ENCODE peak calls at places on chromosomes 13 and 19, in four cellular contexts. W is H1, M is H9, Y is neuronal stem cell. O is an unnamed sample.

GRCh38 chr19:58544591-58545285 is 874 bp downstream of the TRIM28 start:
- DNase-seq in W (no peak), M (peak; percentile 28), Y (peak; percentile 73), O (peak; percentile 47)

GRCh38 chr19:38319421-38320258 is at the start of gene KCNK6:
- DNase-seq in W (peak; percentile 87), M (peak; percentile 78), Y (no peak), O (no peak)

GRCh38 chr19:55473201-55473600 is 3.2 kb upstream of the ZNF628 start:
- DNase-seq in W (no peak), M (no peak), Y (no peak), O (no peak)

GRCh38 chr13:76331948-76332712 is 554.1 kb downstream of the KCTD12 start:
- DNase-seq in W (no peak), M (no peak), Y (no peak), O (peak; percentile 56)

GRCh38 chr13:44333950-44334675 is 39.5 kb upstream of the SERP2 start:
- DNase-seq in W (no peak), M (no peak), Y (no peak), O (no peak)

GRCh38 chr13:92136449-92137180 is 738.2 kb downstream of the GPC5 start:
- DNase-seq in W (no peak), M (no peak), Y (no peak), O (no peak)

GRCh38 chr13:75752848-75753247 is 116.7 kb downstream of the LMO7 start:
- DNase-seq in W (no peak), M (no peak), Y (no peak), O (no peak)

GRCh38 chr19:11422163-11423068 is 3.3 kb upstream of the RGL3 start:
- DNase-seq in W (peak; percentile 99), M (peak; percentile 99), Y (peak; percentile 17), O (no peak)

GRCh38 chr13:98490866-98491265 is 86.0 kb downstream of the STK24 start:
- DNase-seq in W (no peak), M (no peak), Y (no peak), O (no peak)

GRCh38 chr19:4738734-4739133 is 15.1 kb upstream of the DPP9 start:
- DNase-seq in W (no peak), M (no peak), Y (no peak), O (no peak)

GRCh38 chr13:33231339-33231738 is 54.2 kb downstream of the STARD13 start:
- DNase-seq in W (no peak), M (no peak), Y (no peak), O (no peak)

GRCh38 chr13:79589605-79590511 is 108.9 kb downstream of the NDFIP2 start:
- DNase-seq in W (no peak), M (no peak), Y (no peak), O (no peak)

GRCh38 chr13:99689955-99690354 is 188.7 kb downstream of the TM9SF2 start:
- DNase-seq in W (no peak), M (peak; percentile 61), Y (no peak), O (no peak)

GRCh38 chr19:48739400-48739825 is 997 bp downstream of the RASIP1 start:
- DNase-seq in W (no peak), M (no peak), Y (no peak), O (no peak)

GRCh38 chr19:48711106-48711662 is 8.3 kb downstream of the MAMSTR start:
- DNase-seq in W (no peak), M (no peak), Y (no peak), O (no peak)

GRCh38 chr13:102597029-102598015 is 536 bp downstream of the TPP2 start:
- DNase-seq in W (no peak), M (no peak), Y (peak; percentile 9), O (peak; percentile 52)

GRCh38 chr19:4301590-4302237 is 475 bp downstream of the TMIGD2 start:
- DNase-seq in W (no peak), M (no peak), Y (no peak), O (no peak)

GRCh38 chr13:47798906-47799305 is 202.2 kb downstream of the SUCLA2 start:
- DNase-seq in W (no peak), M (no peak), Y (no peak), O (peak; percentile 21)

GRCh38 chr13:107301724-107302374 is 733.9 kb upstream of the ARGLU1 start:
- DNase-seq in W (no peak), M (peak; percentile 29), Y (peak; percentile 20), O (no peak)

GRCh38 chr19:14119644-14120496 is 2.3 kb upstream of the PRKACA start:
- DNase-seq in W (no peak), M (no peak), Y (no peak), O (no peak)

GRCh38 chr19:9054768-9055167 is 32.1 kb upstream of the OR1M1 start:
- DNase-seq in W (peak; percentile 54), M (peak; percentile 56), Y (peak; percentile 11), O (no peak)

GRCh38 chr19:18610556-18611326 is 1.9 kb upstream of the TMEM59L start:
- DNase-seq in W (peak; percentile 66), M (peak; percentile 68), Y (no peak), O (no peak)
- H3K23ac ChIP-seq in W (no peak overlapping the region), M (no peak overlapping the region), Y (no peak overlapping the region), O (no peak overlapping the region)

DNA sequence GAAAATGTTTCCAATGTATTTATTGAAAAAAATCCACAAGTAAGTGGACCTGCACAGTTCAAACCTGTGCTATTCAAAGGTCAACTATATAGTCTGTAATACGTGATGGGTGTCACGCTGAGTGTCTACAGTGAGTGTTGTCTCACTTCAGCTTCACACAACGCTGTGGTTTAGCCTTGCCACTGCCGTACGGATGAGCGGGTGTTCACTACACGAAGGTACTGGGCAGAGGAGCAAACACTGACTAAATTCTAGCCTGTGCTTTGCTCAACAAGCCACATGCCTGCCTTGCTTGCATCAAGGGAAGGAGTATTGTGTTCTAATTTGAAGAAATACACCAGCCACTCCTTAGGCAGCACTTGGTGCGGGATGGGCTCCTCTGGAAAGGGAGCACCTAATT is 3.4 kb upstream of the FFAR3 start:
- DNase-seq in W (no peak), M (no peak), Y (no peak), O (no peak)
- H3K23ac ChIP-seq in W (no peak overlapping the region), M (no peak overlapping the region), Y (no peak overlapping the region), O (no peak overlapping the region)

DNA sequence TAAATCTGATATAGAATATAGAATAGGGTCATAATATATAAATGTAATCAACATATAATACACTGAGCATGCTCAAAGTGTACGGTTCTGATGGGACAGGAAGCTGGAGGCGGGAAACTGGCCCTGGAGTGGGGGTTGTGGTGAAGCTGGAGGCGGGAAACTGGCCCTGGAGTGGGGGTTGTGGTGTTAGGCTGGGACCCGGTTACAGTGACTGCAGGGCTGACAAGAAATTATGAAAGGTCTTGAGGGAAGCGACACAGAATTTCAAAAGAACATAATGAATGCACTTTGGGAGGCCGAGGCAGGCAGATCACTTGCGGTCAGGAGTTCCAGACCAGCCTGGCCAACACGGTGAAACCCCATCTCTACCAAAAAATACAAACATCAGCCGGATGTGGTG is 61.6 kb downstream of the GADD45B start:
- DNase-seq in W (no peak), M (no peak), Y (no peak), O (no peak)
- H3K23ac ChIP-seq in W (no peak overlapping the region), M (no peak overlapping the region), Y (no peak overlapping the region), O (no peak overlapping the region)

GRCh38 chr19:39701291-39701690 is 3.0 kb upstream of the LGALS14 start:
- DNase-seq in W (no peak), M (no peak), Y (no peak), O (no peak)

GRCh38 chr19:39705578-39706188 is 1.4 kb downstream of the LGALS14 start:
- DNase-seq in W (no peak), M (no peak), Y (no peak), O (no peak)

GRCh38 chr19:39709026-39709872 is 5.0 kb downstream of the LGALS14 start:
- DNase-seq in W (no peak), M (no peak), Y (no peak), O (no peak)

GRCh38 chr19:39708594-39708993 is 4.3 kb downstream of the LGALS14 start:
- DNase-seq in W (no peak), M (no peak), Y (no peak), O (no peak)

DNA sequence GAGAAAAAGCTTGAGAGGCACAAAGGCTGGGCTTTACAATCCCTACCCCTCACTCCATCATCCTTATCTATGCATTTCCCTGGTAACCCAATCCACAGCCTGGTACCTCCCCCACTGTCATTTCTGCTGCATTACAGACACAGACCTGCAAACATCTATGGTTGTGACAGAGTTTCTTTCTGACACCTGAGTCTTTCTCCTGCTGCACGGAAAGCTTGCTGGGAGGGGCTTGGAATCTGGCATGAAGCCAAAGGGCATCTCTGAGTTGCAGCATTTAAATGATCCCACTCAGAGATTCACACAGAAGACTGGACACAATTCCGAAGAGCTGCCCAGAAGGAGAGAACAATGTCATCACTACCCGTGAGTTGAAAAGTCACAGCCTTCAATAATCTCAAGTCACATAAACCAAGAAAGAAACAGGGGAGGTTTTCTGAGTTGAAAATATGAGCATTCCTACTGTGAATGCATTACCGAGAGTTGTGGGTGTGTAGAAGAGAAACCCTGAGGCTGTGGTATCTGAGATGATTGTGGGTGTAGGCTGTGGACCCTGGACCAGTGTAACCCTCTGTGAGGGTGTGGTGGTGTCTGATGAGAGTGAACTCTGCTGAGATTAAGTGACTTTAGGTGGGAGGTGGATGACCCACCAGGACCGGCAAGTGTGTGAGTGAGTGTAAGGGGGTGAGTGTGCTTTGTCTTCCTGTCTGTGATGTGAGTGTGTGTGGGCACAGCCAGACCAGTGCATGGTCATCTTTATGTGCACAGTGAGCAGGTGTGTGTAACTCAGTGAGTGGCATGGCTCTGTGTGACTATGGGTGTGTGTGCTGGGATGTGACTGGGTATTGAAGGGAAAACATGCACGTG is at the start of gene LGALS14:
- DNase-seq in W (no peak), M (no peak), Y (no peak), O (no peak)
- H3K23ac ChIP-seq in W (no peak within 1 kb of the TSS), M (no peak within 1 kb of the TSS), Y (no peak within 1 kb of the TSS), O (no peak within 1 kb of the TSS)

GRCh38 chr19:19966862-19967261 is 66.1 kb downstream of the ZNF93 start:
- DNase-seq in W (no peak), M (no peak), Y (no peak), O (no peak)

DNA sequence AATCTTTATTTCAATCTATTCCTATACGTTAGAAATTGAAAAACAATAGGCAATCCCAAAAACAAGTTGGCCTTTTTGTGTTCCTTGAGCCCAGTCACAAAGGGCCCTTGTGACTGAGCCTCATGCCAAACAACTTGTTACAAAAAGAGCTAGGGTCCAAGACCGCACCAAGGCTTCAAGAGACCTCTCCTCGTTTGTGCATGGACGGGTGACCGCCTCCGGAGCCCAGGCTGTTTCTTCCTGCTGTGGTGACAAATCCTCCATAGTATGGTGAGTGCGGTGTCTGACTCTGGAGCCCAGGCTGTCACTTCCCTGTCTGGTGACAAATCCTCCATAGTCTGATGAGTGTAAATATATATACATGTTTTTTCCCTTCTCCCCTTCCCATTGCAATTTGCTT is 63.7 kb downstream of the ZNF93 start:
- DNase-seq in W (peak; percentile 16), M (no peak), Y (no peak), O (no peak)
- H3K23ac ChIP-seq in W (no peak overlapping the region), M (no peak overlapping the region), Y (no peak overlapping the region), O (no peak overlapping the region)

O was measured in IMR-90.